ENCODE peak calls at places on chromosomes 11 and 22, in nine cellular contexts. J is psoas muscle; U is HepG2; W is lung; L is fibroblast of lung; Q is CD8-positive, alpha-beta T cell; P is heart left ventricle; A is HAP-1; D is A673. B is an unnamed sample. For H3K4me1, the result is how much of the 10 kb centered on the place peaks cover.

GRCh38 chr11:90434858-90435257 is 212.0 kb upstream of the CHORDC1 start:
- DNase-seq in J (no peak), U (peak), W (no peak), L (no peak), Q (no peak), P (no peak), A (peak), D (peak), B (peak)

GRCh38 chr11:121560251-121560650 is 107.5 kb upstream of the SORL1-AS1 start:
- DNase-seq in J (no peak), U (no peak), W (no peak), L (no peak), Q (no peak), P (no peak), A (no peak), D (no peak), B (no peak)

GRCh38 chr11:93219440-93219839 is 21.6 kb upstream of the SLC36A4 start:
- DNase-seq in J (no peak), U (no peak), W (no peak), L (no peak), Q (no peak), P (no peak), A (no peak), D (no peak), B (no peak)

GRCh38 chr22:25203082-25203481 is 3.4 kb downstream of the CRYBB3 start:
- DNase-seq in J (no peak), U (no peak), W (no peak), L (no peak), Q (no peak), P (no peak), A (no peak), D (no peak), B (no peak)

GRCh38 chr11:93529707-93530467 is 13.3 kb downstream of the SMCO4 start:
- DNase-seq in J (peak), U (peak), W (no peak), L (peak), Q (no peak), P (peak), A (no peak), D (no peak), B (peak)

GRCh38 chr22:17570851-17571631 is 7.7 kb downstream of the SLC25A18 start:
- DNase-seq in J (peak), U (no peak), W (peak), L (peak), Q (no peak), P (peak), A (no peak), D (peak), B (peak)

GRCh38 chr22:24434472-24435322 is 7.3 kb downstream of the ADORA2A start:
- DNase-seq in J (no peak), U (no peak), W (no peak), L (peak), Q (peak), P (peak), A (no peak), D (no peak), B (peak)

GRCh38 chr11:100863080-100863581 is 176.0 kb downstream of the ARHGAP42 start:
- DNase-seq in J (peak), U (no peak), W (no peak), L (peak), Q (no peak), P (peak), A (peak), D (peak), B (peak)

GRCh38 chr11:721347-721912 is 15.4 kb downstream of the EPS8L2 start:
- DNase-seq in J (no peak), U (no peak), W (no peak), L (no peak), Q (no peak), P (no peak), A (no peak), D (no peak), B (no peak)

GRCh38 chr22:32040324-32040904 is 2.6 kb upstream of the SLC5A1 start:
- DNase-seq in J (no peak), U (no peak), W (no peak), L (no peak), Q (no peak), P (no peak), A (no peak), D (no peak), B (no peak)

GRCh38 chr22:45472426-45472825 is 30.3 kb upstream of the FBLN1 start:
- DNase-seq in J (no peak), U (no peak), W (no peak), L (no peak), Q (no peak), P (no peak), A (no peak), D (no peak), B (no peak)

GRCh38 chr11:86625544-86625943 is 46.9 kb downstream of the ME3 start:
- DNase-seq in J (no peak), U (no peak), W (no peak), L (no peak), Q (no peak), P (no peak), A (no peak), D (no peak), B (no peak)

GRCh38 chr11:108618529-108618928 is 25.0 kb upstream of the EXPH5 start:
- DNase-seq in J (no peak), U (no peak), W (no peak), L (no peak), Q (no peak), P (no peak), A (no peak), D (no peak), B (no peak)
- H3K4me1 ChIP-seq in J (under half), U (under half), W (under half), L (under half), Q (under half), P (under half), A (under half), D (under half), B (under half)

DNA sequence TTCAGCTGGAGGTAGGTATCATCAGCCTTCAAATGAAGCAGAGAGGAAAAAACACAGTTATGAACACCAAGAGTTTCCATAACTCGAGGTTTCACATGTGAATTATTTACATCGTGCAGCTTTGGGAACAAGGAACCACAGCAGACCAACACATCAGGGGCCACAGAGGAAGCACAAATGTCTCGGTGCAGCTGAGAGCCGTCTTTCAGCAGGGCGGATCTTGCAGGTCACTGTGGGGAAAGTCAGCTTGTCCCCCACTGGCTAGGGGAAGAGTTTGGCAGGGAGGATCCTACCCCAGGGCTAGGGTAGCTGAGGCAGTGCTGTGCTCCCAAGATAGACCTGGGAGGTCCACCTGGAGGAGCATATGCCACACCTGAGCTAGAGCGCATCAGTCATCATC is 74.7 kb downstream of the C11orf58 start:
- DNase-seq in J (no peak), U (no peak), W (no peak), L (no peak), Q (no peak), P (no peak), A (no peak), D (no peak), B (no peak)
- H3K4me1 ChIP-seq in J (under half), U (under half), W (under half), L (under half), Q (under half), P (under half), A (under half), D (under half), B (under half)

GRCh38 chr11:14012836-14013235 is 50.3 kb downstream of the SPON1 start:
- DNase-seq in J (no peak), U (no peak), W (no peak), L (peak), Q (no peak), P (no peak), A (no peak), D (no peak), B (no peak)
- H3K4me1 ChIP-seq in J (under half), U (under half), W (under half), L (under half), Q (under half), P (under half), A (under half), D (under half), B (under half)

DNA sequence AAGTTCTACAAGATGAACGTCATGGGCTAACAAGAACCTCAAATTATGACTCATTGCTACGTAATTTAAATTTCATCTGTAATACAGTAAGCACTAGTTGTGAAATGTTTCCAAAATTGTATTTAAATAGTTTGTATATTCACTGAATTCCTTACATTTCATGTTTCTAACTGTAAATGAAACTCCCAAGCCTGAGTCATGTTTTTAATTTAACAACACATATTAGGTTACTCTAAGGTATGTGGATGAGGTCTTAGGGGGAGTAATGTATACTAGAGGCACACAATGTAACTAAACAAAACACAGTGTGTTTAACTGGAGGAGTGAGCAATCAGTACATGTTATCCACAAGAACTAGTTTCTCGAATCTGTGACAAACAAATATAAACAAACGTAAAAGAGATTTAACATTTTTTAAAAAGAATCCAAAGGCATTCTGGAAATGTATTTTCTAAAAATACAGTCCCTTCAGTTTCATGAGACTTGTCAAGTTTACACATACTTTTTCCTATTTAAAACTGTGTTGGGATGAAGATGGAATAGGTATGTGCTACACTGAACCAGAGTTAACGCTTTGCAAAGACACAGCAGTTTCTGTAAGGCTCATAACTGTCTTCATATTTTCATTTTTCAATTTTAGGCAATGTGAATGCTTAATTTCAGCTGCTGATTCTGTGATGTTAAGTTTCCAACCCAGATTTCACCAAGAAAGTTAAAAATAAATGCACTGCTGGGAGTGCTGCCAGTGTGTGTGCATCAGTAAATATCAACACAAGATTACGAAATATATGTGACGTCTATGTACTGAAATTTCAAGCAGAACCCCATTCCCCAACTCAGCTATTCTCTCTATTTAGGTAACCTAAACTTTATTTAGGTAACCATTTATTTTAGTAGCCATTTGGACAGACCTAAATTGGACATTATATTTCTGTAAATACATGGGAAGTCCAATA is 52.6 kb downstream of the PITPNB start:
- DNase-seq in J (peak), U (peak), W (no peak), L (peak), Q (no peak), P (peak), A (no peak), D (peak), B (peak)
- H3K4me1 ChIP-seq in J (under half), U (half or more), W (under half), L (under half), Q (under half), P (under half), A (under half), D (half or more), B (under half)

GRCh38 chr11:116991491-116991890 is 106.7 kb downstream of the SIK3 start:
- DNase-seq in J (no peak), U (no peak), W (no peak), L (no peak), Q (no peak), P (no peak), A (no peak), D (no peak), B (no peak)

GRCh38 chr11:116990811-116991210 is 107.4 kb downstream of the SIK3 start:
- DNase-seq in J (no peak), U (no peak), W (no peak), L (peak), Q (no peak), P (no peak), A (peak), D (no peak), B (no peak)

GRCh38 chr11:116986521-116987105 is 111.6 kb downstream of the SIK3 start:
- DNase-seq in J (no peak), U (peak), W (peak), L (peak), Q (no peak), P (no peak), A (no peak), D (no peak), B (no peak)

GRCh38 chr11:116990061-116990473 is 108.2 kb downstream of the SIK3 start:
- DNase-seq in J (no peak), U (peak), W (no peak), L (peak), Q (no peak), P (no peak), A (peak), D (no peak), B (no peak)

DNA sequence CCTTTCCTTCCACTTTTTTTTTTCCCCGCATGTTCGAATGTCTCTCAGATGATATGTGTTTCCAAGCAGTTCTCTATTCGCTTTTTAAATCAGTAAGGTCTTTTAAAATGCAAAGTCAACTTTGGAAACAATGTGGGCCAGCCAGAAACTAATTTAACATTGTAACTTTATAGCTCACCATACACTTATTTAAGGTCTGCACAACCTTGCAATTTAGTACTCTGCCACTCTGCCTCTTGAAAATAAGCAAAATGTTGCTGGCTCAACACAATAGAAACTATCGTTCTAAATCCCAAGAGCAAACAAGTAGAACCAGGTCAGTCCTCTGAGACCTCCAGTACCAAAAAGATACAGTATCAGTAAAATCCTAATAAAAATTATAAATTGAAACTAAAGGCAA is 109.0 kb downstream of the SIK3 start:
- DNase-seq in J (no peak), U (no peak), W (no peak), L (no peak), Q (no peak), P (no peak), A (peak), D (no peak), B (no peak)
- H3K4me1 ChIP-seq in J (half or more), U (half or more), W (under half), L (under half), Q (under half), P (half or more), A (under half), D (half or more), B (under half)

GRCh38 chr22:35903571-35904331 is 124.9 kb downstream of the RBFOX2 start:
- DNase-seq in J (no peak), U (no peak), W (no peak), L (no peak), Q (no peak), P (no peak), A (no peak), D (no peak), B (no peak)

GRCh38 chr22:35904332-35904692 is 124.3 kb downstream of the RBFOX2 start:
- DNase-seq in J (no peak), U (no peak), W (no peak), L (no peak), Q (no peak), P (no peak), A (no peak), D (no peak), B (no peak)

GRCh38 chr22:35904752-35905151 is 123.9 kb downstream of the RBFOX2 start:
- DNase-seq in J (no peak), U (no peak), W (no peak), L (no peak), Q (no peak), P (no peak), A (no peak), D (no peak), B (no peak)

GRCh38 chr22:35910013-35910860 is 118.4 kb downstream of the RBFOX2 start:
- DNase-seq in J (no peak), U (no peak), W (no peak), L (peak), Q (no peak), P (no peak), A (no peak), D (peak), B (no peak)

DNA sequence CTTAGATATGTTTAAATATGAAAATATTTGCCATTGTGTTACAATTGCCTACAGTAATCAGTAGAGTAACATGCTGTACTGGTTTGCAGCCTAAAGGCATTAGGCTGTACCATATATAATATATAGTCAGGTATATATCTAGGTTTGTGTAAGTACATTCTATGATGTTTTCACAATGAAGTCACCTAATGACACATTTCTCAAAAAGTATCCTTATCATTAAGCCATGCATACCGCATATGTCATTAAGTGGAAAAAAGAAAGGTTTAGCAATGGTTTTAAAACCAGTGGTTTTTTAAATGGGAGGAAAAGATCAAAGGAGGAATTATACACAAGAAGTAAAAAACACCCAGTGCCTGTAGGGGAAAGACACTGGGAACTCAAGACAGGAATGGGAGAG is 122.7 kb downstream of the RBFOX2 start:
- DNase-seq in J (no peak), U (no peak), W (no peak), L (peak), Q (no peak), P (no peak), A (no peak), D (no peak), B (no peak)
- H3K4me1 ChIP-seq in J (under half), U (under half), W (under half), L (under half), Q (under half), P (under half), A (under half), D (under half), B (under half)

GRCh38 chr11:61700720-61701119 is 20.5 kb downstream of the DAGLA start:
- DNase-seq in J (no peak), U (no peak), W (no peak), L (no peak), Q (no peak), P (no peak), A (no peak), D (no peak), B (no peak)
- H3K4me1 ChIP-seq in J (half or more), U (under half), W (under half), L (under half), Q (under half), P (half or more), A (under half), D (under half), B (under half)

B was measured in SJCRH30.